ENCODE peak calls at places on chromosome 16, in ten cellular contexts. W, A, X, F, H, R, N, P, S and U are unnamed samples.

GRCh38 chr16:14240216-14240843 is 169.2 kb downstream of the MRTFB start:
- DNase-seq in W (no peak), A (no peak), X (no peak), F (no peak), H (no peak), R (no peak), N (no peak), P (no peak), S (no peak), U (peak)

GRCh38 chr16:75238132-75238852 is 13.1 kb downstream of the BCAR1 start:
- DNase-seq in W (no peak), A (no peak), X (no peak), F (no peak), H (no peak), R (peak), N (no peak), P (peak), S (peak), U (peak)

GRCh38 chr16:25834101-25834500 is 142.3 kb downstream of the HS3ST4 start:
- DNase-seq in W (no peak), A (no peak), X (no peak), F (no peak), H (no peak), R (no peak), N (no peak), P (no peak), S (no peak), U (no peak)

GRCh38 chr16:10929853-10930754 is 12.2 kb downstream of the DEXI start:
- DNase-seq in W (no peak), A (no peak), X (no peak), F (no peak), H (no peak), R (peak), N (no peak), P (no peak), S (peak), U (no peak)

GRCh38 chr16:15690296-15690695 is 40.3 kb downstream of the NDE1 start:
- DNase-seq in W (no peak), A (no peak), X (no peak), F (no peak), H (no peak), R (peak), N (no peak), P (peak), S (no peak), U (peak)

GRCh38 chr16:13070268-13070667 is 168.9 kb downstream of the SHISA9 start:
- DNase-seq in W (no peak), A (no peak), X (no peak), F (no peak), H (no peak), R (no peak), N (peak), P (no peak), S (no peak), U (no peak)

GRCh38 chr16:4979164-4979563 is 21.0 kb downstream of the SEC14L5 start:
- DNase-seq in W (no peak), A (no peak), X (no peak), F (no peak), H (no peak), R (no peak), N (no peak), P (no peak), S (no peak), U (no peak)

GRCh38 chr16:78045865-78046581 is 23.7 kb downstream of the CLEC3A start:
- DNase-seq in W (peak), A (peak), X (no peak), F (peak), H (no peak), R (peak), N (peak), P (peak), S (peak), U (no peak)

GRCh38 chr16:25005445-25006306 is 9.5 kb downstream of the ARHGAP17 start:
- DNase-seq in W (no peak), A (peak), X (no peak), F (no peak), H (no peak), R (no peak), N (no peak), P (no peak), S (peak), U (peak)

GRCh38 chr16:9542165-9542755 is 450.8 kb downstream of the HAPSTR1 start:
- DNase-seq in W (no peak), A (no peak), X (no peak), F (no peak), H (no peak), R (no peak), N (no peak), P (no peak), S (no peak), U (no peak)

GRCh38 chr16:20911361-20911760 is 10.8 kb downstream of the LYRM1 start:
- DNase-seq in W (no peak), A (peak), X (no peak), F (no peak), H (no peak), R (no peak), N (no peak), P (peak), S (peak), U (peak)

GRCh38 chr16:12406158-12406557 is 397.5 kb downstream of the CPPED1 start:
- DNase-seq in W (no peak), A (no peak), X (no peak), F (no peak), H (no peak), R (no peak), N (no peak), P (no peak), S (no peak), U (no peak)

GRCh38 chr16:68717684-68718083 is 19.4 kb upstream of the CDH1 start:
- DNase-seq in W (no peak), A (no peak), X (no peak), F (no peak), H (no peak), R (no peak), N (no peak), P (no peak), S (no peak), U (no peak)

GRCh38 chr16:8720967-8721692 is 46.7 kb downstream of the ABAT start:
- DNase-seq in W (peak), A (no peak), X (no peak), F (no peak), H (no peak), R (no peak), N (no peak), P (no peak), S (no peak), U (no peak)

GRCh38 chr16:47018223-47018891 is 44.9 kb upstream of the DNAJA2 start:
- DNase-seq in W (peak), A (peak), X (no peak), F (peak), H (no peak), R (peak), N (peak), P (peak), S (peak), U (peak)

GRCh38 chr16:71724320-71724751 is at the start of gene PHLPP2:
- DNase-seq in W (no peak), A (no peak), X (no peak), F (no peak), H (no peak), R (no peak), N (no peak), P (peak), S (no peak), U (no peak)

GRCh38 chr16:23666919-23667659 is 11.6 kb upstream of the PLK1 start:
- DNase-seq in W (no peak), A (no peak), X (no peak), F (no peak), H (no peak), R (no peak), N (no peak), P (no peak), S (no peak), U (no peak)

GRCh38 chr16:25176136-25176535 is 40.6 kb upstream of the AQP8 start:
- DNase-seq in W (no peak), A (no peak), X (no peak), F (no peak), H (no peak), R (no peak), N (no peak), P (no peak), S (no peak), U (no peak)

GRCh38 chr16:57889960-57890751 is 80.8 kb downstream of the CNGB1 start:
- DNase-seq in W (no peak), A (no peak), X (no peak), F (no peak), H (no peak), R (peak), N (no peak), P (peak), S (peak), U (peak)

GRCh38 chr16:71675380-71675779 is 49.1 kb downstream of the PHLPP2 start:
- DNase-seq in W (no peak), A (no peak), X (no peak), F (no peak), H (no peak), R (no peak), N (no peak), P (peak), S (no peak), U (no peak)

GRCh38 chr16:8685617-8686016 is 11.2 kb downstream of the ABAT start:
- DNase-seq in W (no peak), A (no peak), X (no peak), F (no peak), H (no peak), R (no peak), N (no peak), P (no peak), S (no peak), U (no peak)

GRCh38 chr16:74868501-74868900 is 93.9 kb upstream of the FA2H start:
- DNase-seq in W (no peak), A (peak), X (no peak), F (peak), H (no peak), R (peak), N (no peak), P (peak), S (peak), U (peak)

GRCh38 chr16:58041628-58041955 is 16.0 kb downstream of the MMP15 start:
- DNase-seq in W (no peak), A (no peak), X (no peak), F (no peak), H (no peak), R (no peak), N (no peak), P (no peak), S (no peak), U (no peak)

GRCh38 chr16:62869837-62870236 is 833.6 kb upstream of the CDH8 start:
- DNase-seq in W (no peak), A (no peak), X (no peak), F (no peak), H (no peak), R (no peak), N (no peak), P (no peak), S (no peak), U (no peak)

GRCh38 chr16:89733322-89733721 is 12.0 kb downstream of the ZNF276 start:
- DNase-seq in W (no peak), A (no peak), X (no peak), F (no peak), H (no peak), R (no peak), N (no peak), P (no peak), S (no peak), U (no peak)

GRCh38 chr16:28538733-28539596 is at the start of gene NUPR1:
- DNase-seq in W (peak), A (peak), X (peak), F (no peak), H (peak), R (peak), N (no peak), P (peak), S (peak), U (peak)

DNA sequence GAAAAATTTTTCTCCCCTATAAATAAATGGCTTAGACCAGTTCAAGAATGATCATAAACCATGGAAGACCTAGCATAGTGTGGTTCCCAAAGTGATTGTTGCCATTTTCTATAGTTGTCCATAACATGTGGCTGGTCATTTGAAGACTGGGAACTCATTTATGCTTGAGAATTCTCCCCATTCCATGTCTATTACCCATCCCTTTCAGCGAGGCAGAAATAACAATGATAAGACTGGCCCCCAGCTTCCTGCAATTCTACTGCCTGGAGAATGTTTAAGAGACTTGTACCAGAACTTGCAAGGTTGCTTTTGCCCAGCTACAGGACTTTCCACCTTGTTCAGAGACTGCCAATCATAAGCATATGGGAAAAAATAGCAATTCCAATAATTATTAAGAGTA is 146.5 kb upstream of the CDH11 start:
- DNase-seq in W (no peak), A (no peak), X (no peak), F (no peak), H (no peak), R (peak), N (no peak), P (peak), S (peak), U (peak)
- TF ChIP-seq CTCF in W (no peak), A (no peak), X (no peak), F (no peak), H (no peak), R (no peak), N (no peak), P (no peak), S (no peak), U (no peak)

GRCh38 chr16:1342526-1343427 is 8.9 kb downstream of the TSR3 start:
- DNase-seq in W (peak), A (peak), X (peak), F (peak), H (peak), R (peak), N (peak), P (peak), S (peak), U (peak)
- TF ChIP-seq CTCF in W (no peak), A (no peak), X (no peak), F (no peak), H (no peak), R (no peak), N (no peak), P (no peak), S (no peak), U (no peak)

GRCh38 chr16:30839523-30840227 is 52.7 kb upstream of the ZNF629 start:
- DNase-seq in W (no peak), A (no peak), X (no peak), F (no peak), H (no peak), R (no peak), N (no peak), P (no peak), S (peak), U (no peak)

GRCh38 chr16:30842971-30843370 is 50.9 kb downstream of the BCL7C start:
- DNase-seq in W (no peak), A (no peak), X (no peak), F (no peak), H (no peak), R (no peak), N (no peak), P (no peak), S (no peak), U (no peak)

GRCh38 chr16:30837904-30838303 is 50.9 kb upstream of the ZNF629 start:
- DNase-seq in W (no peak), A (peak), X (no peak), F (no peak), H (no peak), R (no peak), N (no peak), P (peak), S (peak), U (peak)

GRCh38 chr16:30841332-30841731 is 52.5 kb downstream of the BCL7C start:
- DNase-seq in W (no peak), A (no peak), X (no peak), F (no peak), H (no peak), R (no peak), N (no peak), P (no peak), S (no peak), U (no peak)

DNA sequence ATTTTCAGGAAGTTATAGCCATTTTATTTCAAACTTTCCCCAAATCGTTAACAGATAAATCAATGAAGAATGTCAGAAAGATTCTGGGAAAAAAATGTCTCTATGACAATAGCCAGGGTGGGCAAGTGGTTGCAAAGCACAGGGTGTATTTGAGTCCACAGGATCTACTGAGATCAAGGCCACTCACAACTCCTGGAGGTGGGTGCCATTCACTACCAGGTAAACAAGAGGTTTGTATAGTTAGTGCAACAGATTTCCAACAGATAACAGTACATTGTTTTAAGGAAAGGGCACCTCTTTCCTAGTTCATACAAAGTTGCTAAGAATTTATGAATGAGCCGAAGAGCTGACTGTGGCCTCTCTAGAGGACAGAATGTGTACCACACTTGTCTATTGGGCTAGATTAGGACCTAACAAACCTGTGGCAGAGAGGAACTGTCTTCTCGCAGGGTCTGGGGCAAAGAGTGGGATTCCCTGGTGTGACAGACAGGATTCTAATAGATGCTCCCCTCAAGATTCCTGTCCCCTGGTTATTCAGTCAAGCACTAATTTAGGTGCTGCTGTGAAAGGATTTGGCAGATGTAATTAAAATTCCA is 52.0 kb upstream of the ZNF629 start:
- DNase-seq in W (no peak), A (no peak), X (no peak), F (no peak), H (no peak), R (no peak), N (no peak), P (no peak), S (no peak), U (no peak)
- TF ChIP-seq CTCF in W (no peak), A (no peak), X (peak), F (no peak), H (no peak), R (peak), N (no peak), P (no peak), S (peak), U (peak)

DNA sequence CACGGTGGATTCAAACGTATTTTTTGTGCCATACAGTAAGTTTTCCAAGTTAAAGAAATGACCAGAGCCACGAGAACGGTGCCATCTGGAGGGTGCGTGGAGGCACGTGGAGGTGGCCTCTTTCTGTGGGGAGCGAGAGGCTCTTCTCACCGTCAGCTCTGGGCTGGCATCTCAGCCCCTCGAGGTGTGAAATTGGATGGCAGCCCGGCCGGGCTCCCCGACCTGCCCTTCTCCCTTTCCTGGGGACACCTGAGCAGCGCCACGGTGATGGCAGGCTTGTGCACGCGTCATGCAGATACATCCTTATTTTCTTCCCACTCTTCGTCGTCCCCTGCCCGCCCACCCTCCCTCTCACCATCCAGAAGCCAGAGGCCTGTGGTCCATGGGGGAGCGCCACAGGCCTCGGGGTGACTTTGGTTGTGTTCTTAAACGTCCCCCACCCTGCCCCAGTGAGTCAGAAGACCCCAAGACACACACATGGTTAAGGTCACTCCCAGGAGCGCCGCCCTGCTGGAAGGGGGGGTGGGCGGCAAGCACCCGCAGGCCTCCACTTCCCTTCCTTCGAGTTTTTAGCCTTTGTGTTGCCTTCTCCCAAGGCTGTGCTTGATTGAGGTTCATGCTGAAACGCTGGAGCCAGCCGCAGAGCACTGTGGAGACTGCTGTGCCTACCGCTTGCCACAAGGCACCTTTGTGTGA is 109.4 kb downstream of the BANP start:
- DNase-seq in W (no peak), A (no peak), X (no peak), F (no peak), H (no peak), R (no peak), N (no peak), P (no peak), S (no peak), U (no peak)
- TF ChIP-seq CTCF in W (no peak), A (peak), X (no peak), F (no peak), H (no peak), R (no peak), N (no peak), P (no peak), S (no peak), U (peak)

GRCh38 chr16:732936-733335 is 6.0 kb downstream of the HAGHL start:
- DNase-seq in W (peak), A (peak), X (no peak), F (no peak), H (no peak), R (no peak), N (no peak), P (peak), S (no peak), U (no peak)
- TF ChIP-seq CTCF in W (no peak), A (peak), X (no peak), F (peak), H (no peak), R (no peak), N (no peak), P (no peak), S (no peak), U (no peak)